ENCODE peak calls at places on chromosomes 2 and 18, in six cellular contexts. L is neuronal stem cell, W is IMR-90, Q is mesenchymal stem cell, B is H9, H is H1. N is an unnamed sample.

GRCh38 chr2:196360650-196361049 is 189.3 kb upstream of the STK17B start:
- DNase-seq in L (no peak), W (no peak), Q (no peak), B (no peak), H (no peak), N (no peak)

GRCh38 chr2:86788881-86789686 is 1.6 kb downstream of the CD8A start:
- DNase-seq in L (no peak), W (no peak), Q (no peak), B (peak), H (peak), N (no peak)

GRCh38 chr2:28342081-28342967 is 50.3 kb upstream of the FOSL2 start:
- DNase-seq in L (no peak), W (peak), Q (peak), B (no peak), H (no peak), N (no peak)

GRCh38 chr18:49849331-49850217 is 36.2 kb upstream of the ACAA2 start:
- DNase-seq in L (peak), W (peak), Q (peak), B (peak), H (peak), N (peak)

GRCh38 chr2:7429733-7430132 is 512.5 kb downstream of the RNF144A start:
- DNase-seq in L (no peak), W (no peak), Q (no peak), B (no peak), H (no peak), N (peak)

GRCh38 chr2:232292395-232293154 is 86.0 kb upstream of the ALPP start:
- DNase-seq in L (peak), W (peak), Q (peak), B (peak), H (peak), N (peak)

GRCh38 chr18:45517181-45517741 is 98.0 kb upstream of the SLC14A2 start:
- DNase-seq in L (peak), W (no peak), Q (peak), B (no peak), H (no peak), N (peak)

GRCh38 chr2:111947219-111947618 is 48.8 kb downstream of the MERTK start:
- DNase-seq in L (no peak), W (no peak), Q (no peak), B (no peak), H (no peak), N (no peak)

GRCh38 chr2:42754021-42754775 is 9.7 kb downstream of the OXER1 start:
- DNase-seq in L (no peak), W (peak), Q (no peak), B (no peak), H (no peak), N (no peak)

GRCh38 chr2:240139011-240139441 is 1.4 kb downstream of the OTOS start:
- DNase-seq in L (no peak), W (no peak), Q (no peak), B (peak), H (no peak), N (no peak)

GRCh38 chr2:38443021-38443541 is 66.0 kb upstream of the ATL2 start:
- DNase-seq in L (no peak), W (no peak), Q (peak), B (no peak), H (no peak), N (no peak)

GRCh38 chr2:202193881-202194353 is 44.5 kb downstream of the SUMO1 start:
- DNase-seq in L (no peak), W (no peak), Q (no peak), B (peak), H (peak), N (no peak)

GRCh38 chr2:48870503-48870902 is 115.0 kb upstream of the LHCGR start:
- DNase-seq in L (no peak), W (peak), Q (no peak), B (no peak), H (no peak), N (no peak)

GRCh38 chr2:26809211-26809610 is 23.4 kb downstream of the CENPA start:
- DNase-seq in L (no peak), W (no peak), Q (no peak), B (no peak), H (no peak), N (no peak)

GRCh38 chr2:143891879-143892308 is 628.0 kb downstream of the ZEB2 start:
- DNase-seq in L (peak), W (no peak), Q (no peak), B (peak), H (peak), N (no peak)

GRCh38 chr2:229339613-229340012 is 68.5 kb upstream of the PID1 start:
- DNase-seq in L (no peak), W (no peak), Q (no peak), B (no peak), H (no peak), N (peak)

GRCh38 chr2:28662468-28663095 is 89.0 kb upstream of the PPP1CB start:
- DNase-seq in L (no peak), W (peak), Q (peak), B (no peak), H (no peak), N (peak)

GRCh38 chr18:5309888-5310470 is 14.5 kb upstream of the ZBTB14 start:
- DNase-seq in L (no peak), W (no peak), Q (no peak), B (no peak), H (no peak), N (no peak)

GRCh38 chr2:222903234-222904220 is 42.7 kb downstream of the ACSL3 start:
- DNase-seq in L (no peak), W (peak), Q (peak), B (no peak), H (no peak), N (peak)

GRCh38 chr18:5298156-5298852 is 2.8 kb upstream of the ZBTB14 start:
- DNase-seq in L (no peak), W (no peak), Q (no peak), B (no peak), H (no peak), N (no peak)

GRCh38 chr2:191983591-191983990 is 136.7 kb upstream of the CAVIN2 start:
- DNase-seq in L (no peak), W (no peak), Q (no peak), B (no peak), H (no peak), N (no peak)

GRCh38 chr2:230423851-230424458 is 8.0 kb downstream of the SP100 start:
- DNase-seq in L (no peak), W (peak), Q (peak), B (no peak), H (no peak), N (peak)

GRCh38 chr2:230430957-230431635 is 15.1 kb downstream of the SP100 start:
- DNase-seq in L (no peak), W (no peak), Q (no peak), B (no peak), H (no peak), N (no peak)

GRCh38 chr2:230425377-230425776 is 9.4 kb downstream of the SP100 start:
- DNase-seq in L (no peak), W (no peak), Q (no peak), B (no peak), H (no peak), N (no peak)

GRCh38 chr2:230434677-230435324 is 18.8 kb downstream of the SP100 start:
- DNase-seq in L (no peak), W (no peak), Q (peak), B (no peak), H (no peak), N (no peak)

GRCh38 chr2:230429513-230429912 is 13.5 kb downstream of the SP100 start:
- DNase-seq in L (no peak), W (no peak), Q (no peak), B (no peak), H (no peak), N (no peak)
- H4K91ac ChIP-seq in L (no peak), W (no peak), Q (no peak), B (no peak), H (no peak), N (no peak)

DNA sequence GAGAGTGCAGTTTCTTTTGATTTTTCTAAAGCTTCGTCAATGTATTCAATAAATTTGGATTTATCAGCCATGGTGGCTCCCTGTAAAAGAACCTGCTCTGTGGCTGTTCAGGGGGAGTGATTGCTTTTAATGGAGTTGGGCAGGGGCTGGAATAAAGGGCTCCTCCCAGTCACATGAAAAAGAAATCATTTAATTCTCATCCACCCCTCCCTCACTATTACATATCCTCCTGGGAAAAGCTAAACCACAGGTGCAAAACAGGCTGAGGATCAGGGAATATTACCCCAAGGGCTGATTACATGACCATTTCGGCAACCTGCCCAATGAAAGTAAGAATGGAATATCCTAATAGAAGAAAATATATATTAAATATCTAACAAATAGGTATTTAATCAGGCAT is at the start of gene SULT6B1:
- DNase-seq in L (no peak), W (no peak), Q (no peak), B (no peak), H (no peak), N (no peak)
- H2AK5ac ChIP-seq in L (no peak), W (peak), Q (no peak), B (no peak), H (peak), N (no peak)

GRCh38 chr2:217512728-217513127 is 490.1 kb downstream of the TNS1 start:
- DNase-seq in L (no peak), W (no peak), Q (no peak), B (no peak), H (no peak), N (no peak)
- H4K91ac ChIP-seq in L (no peak), W (peak), Q (no peak), B (no peak), H (peak), N (no peak)

DNA sequence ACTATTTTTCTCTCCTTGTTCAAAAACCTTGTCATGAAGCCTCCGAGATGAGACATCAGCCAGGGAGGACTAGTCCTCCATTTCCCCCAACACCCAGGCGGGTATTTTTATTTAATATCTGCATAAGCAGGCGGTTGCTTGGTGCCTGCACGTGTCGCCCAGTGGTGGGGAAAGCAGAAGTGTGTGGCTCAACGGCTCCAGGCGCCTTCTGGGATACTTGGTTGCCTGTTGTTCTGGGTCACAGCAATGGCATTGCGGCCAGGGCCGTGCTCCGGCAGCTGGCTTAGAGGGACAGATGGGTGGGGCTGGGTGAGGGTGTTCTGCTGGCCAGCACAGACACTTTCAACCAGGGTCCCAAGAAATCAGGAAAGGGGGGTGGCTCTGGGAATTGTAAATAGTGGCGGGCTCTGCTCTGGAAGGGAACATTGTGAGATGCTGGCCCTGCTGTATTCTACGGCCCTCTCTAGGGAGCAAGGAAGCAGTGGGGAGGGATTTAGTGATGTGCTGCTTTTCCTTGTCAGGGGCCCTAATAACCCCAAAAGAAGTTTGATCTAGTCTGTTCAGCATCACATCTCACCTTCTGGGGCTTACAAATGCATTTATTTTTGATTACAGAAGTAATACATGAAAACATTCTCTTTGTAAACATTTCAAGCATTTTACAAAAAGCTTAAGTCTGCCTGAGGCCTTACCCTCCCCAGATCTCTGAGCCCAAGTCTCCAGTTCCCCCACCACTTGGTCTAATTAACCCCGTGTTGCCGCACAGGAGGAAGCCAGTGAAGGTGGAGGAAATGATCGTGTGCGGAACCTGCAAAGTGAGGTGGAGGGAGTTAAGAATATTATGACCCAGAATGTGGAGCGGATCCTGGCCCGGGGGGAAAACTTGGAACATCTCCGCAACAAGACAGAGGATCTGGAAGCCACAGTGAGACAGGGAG is 1.1 kb downstream of the VAMP8 start:
- DNase-seq in L (no peak), W (no peak), Q (peak), B (peak), H (no peak), N (peak)
- H2AK5ac ChIP-seq in L (no peak), W (no peak), Q (peak), B (no peak), H (no peak), N (no peak)

N was measured in trophoblast cell.